ENCODE peak calls at places on chromosomes 5 and 9, in seven cellular contexts. J, Y, O, N, L, S and U are unnamed samples. For H3K4me1, the result is how much of the 10 kb centered on the place peaks cover.

GRCh38 chr5:126970517-126971017 is 59.8 kb downstream of the MARCHF3 start:
- DNase-seq in N (no peak), Y (no peak), J (no peak), O (no peak), L (no peak), S (no peak), U (no peak)

GRCh38 chr9:128636024-128636390 is 20.6 kb downstream of the DYNC2I2 start:
- DNase-seq in Y (peak), S (no peak), O (peak), J (peak), N (peak), L (peak), U (peak)

GRCh38 chr5:129771058-129771838 is 23.4 kb downstream of the MINAR2 start:
- DNase-seq in N (no peak), Y (peak), S (no peak), O (no peak), J (peak), L (peak), U (peak)

GRCh38 chr5:126846344-126846743 is 69.4 kb downstream of the LMNB1 start:
- DNase-seq in J (no peak), Y (no peak), N (no peak), S (no peak), L (no peak), O (no peak), U (no peak)

GRCh38 chr5:4447657-4448056 is 692.5 kb upstream of the ADAMTS16 start:
- DNase-seq in N (no peak), S (no peak), Y (no peak), J (no peak), O (no peak), L (no peak), U (no peak)

GRCh38 chr9:70579686-70580085 is 165.2 kb upstream of the KLF9 start:
- DNase-seq in O (no peak), L (no peak), Y (no peak), J (no peak), N (no peak), S (no peak), U (no peak)

GRCh38 chr5:80181618-80182211 is 74.1 kb downstream of the SERINC5 start:
- DNase-seq in O (no peak), L (peak), J (peak), N (peak), S (no peak), Y (no peak), U (peak)

GRCh38 chr5:102959055-102959454 is 160.9 kb downstream of the GIN1 start:
- DNase-seq in N (no peak), J (no peak), Y (peak), S (no peak), L (no peak), O (no peak), U (no peak)

GRCh38 chr5:173963107-173963506 is 25.9 kb upstream of the C5orf47 start:
- DNase-seq in N (no peak), J (no peak), L (no peak), S (no peak), O (no peak), Y (peak), U (no peak)

GRCh38 chr9:35935755-35936509 is 22.0 kb downstream of the OR2S2 start:
- DNase-seq in J (no peak), N (no peak), O (no peak), L (no peak), S (no peak), Y (peak), U (no peak)

GRCh38 chr5:154189256-154189818 is 1.2 kb upstream of the GALNT10 start:
- DNase-seq in L (no peak), Y (no peak), O (peak), J (peak), S (no peak), N (peak), U (no peak)

GRCh38 chr5:103249068-103249467 is 9.5 kb upstream of the MACIR start:
- DNase-seq in J (no peak), O (no peak), L (no peak), N (no peak), Y (no peak), S (no peak), U (no peak)

GRCh38 chr5:142167458-142167857 is 58.9 kb downstream of the NDFIP1 start:
- DNase-seq in S (no peak), O (no peak), J (no peak), N (no peak), L (no peak), Y (no peak), U (no peak)

GRCh38 chr5:1874348-1874747 is 8.4 kb downstream of the IRX4 start:
- DNase-seq in J (no peak), Y (no peak), L (no peak), S (no peak), N (no peak), O (no peak), U (no peak)

GRCh38 chr5:76691470-76692273 is 24.3 kb upstream of the F2R start:
- DNase-seq in J (no peak), Y (peak), O (no peak), N (no peak), S (no peak), L (peak), U (no peak)

GRCh38 chr9:33138768-33139167 is 28.4 kb downstream of the B4GALT1 start:
- DNase-seq in O (no peak), L (no peak), Y (no peak), J (no peak), S (no peak), N (no peak), U (no peak)

GRCh38 chr9:112752334-112753110 is 2.0 kb downstream of the SNX30 start:
- DNase-seq in N (no peak), J (no peak), S (no peak), O (no peak), L (no peak), Y (no peak), U (no peak)
- H3K4me1 ChIP-seq in N (under half), J (under half), S (under half), O (half or more), L (under half), Y (half or more), U (under half)

GRCh38 chr5:100834519-100834918 is 68.6 kb downstream of the ST8SIA4 start:
- DNase-seq in J (no peak), N (no peak), O (no peak), S (no peak), L (no peak), Y (no peak), U (no peak)

GRCh38 chr5:100828756-100829342 is 74.2 kb downstream of the ST8SIA4 start:
- DNase-seq in O (no peak), L (no peak), N (no peak), J (no peak), Y (no peak), S (no peak), U (no peak)

GRCh38 chr5:100828071-100828689 is 74.9 kb downstream of the ST8SIA4 start:
- DNase-seq in L (no peak), S (no peak), N (no peak), J (no peak), Y (no peak), O (no peak), U (no peak)

GRCh38 chr5:100827481-100827889 is 75.6 kb downstream of the ST8SIA4 start:
- DNase-seq in L (peak), N (no peak), O (no peak), Y (no peak), S (no peak), J (peak), U (no peak)

DNA sequence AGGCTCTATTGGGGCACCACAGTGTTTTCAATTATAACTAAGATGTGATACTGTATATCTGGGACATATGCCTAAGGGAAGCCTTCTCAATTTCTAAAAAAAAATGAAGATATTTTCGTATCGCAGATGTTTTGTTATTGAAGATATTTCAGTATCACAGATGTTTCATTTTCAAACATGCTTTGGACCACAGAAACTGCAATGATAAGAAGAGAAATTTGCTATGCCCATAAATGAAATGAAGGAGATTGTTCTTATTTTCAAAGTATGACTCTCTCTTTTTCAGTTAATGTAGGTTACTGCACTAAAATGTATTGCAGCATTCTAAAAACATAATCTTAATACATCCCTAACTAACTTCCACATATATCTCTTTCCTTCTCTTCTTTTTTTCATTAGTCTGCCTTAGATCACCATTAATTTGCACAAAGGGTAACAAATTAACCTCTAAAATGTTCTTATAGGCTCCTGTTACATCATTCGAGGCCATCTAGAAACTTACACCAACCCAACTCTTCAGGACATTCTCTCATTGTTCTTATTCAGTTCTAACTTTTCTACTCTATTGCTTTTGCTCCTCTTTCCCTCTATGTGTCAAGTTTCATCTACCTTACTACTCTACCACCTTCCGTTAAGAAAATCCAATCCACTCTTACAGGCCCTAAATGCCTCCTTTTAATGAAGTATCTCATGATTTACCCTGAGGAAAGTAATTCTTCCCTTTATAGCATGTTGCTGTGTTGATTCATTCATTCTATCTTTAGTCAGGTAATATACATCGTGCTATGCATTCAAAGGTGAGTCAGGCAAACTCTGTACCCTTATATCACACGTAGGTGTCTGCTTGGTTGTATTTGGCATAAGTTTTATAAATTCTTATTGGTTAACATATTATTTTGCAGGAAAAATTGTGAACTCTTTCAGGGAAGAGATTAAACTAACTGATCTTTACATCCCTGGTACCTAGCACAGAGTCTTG is 70.5 kb downstream of the ST8SIA4 start:
- DNase-seq in O (no peak), S (no peak), Y (no peak), N (no peak), J (no peak), L (no peak), U (no peak)
- H3K4me1 ChIP-seq in O (under half), S (under half), Y (under half), N (under half), J (under half), L (under half), U (under half)

GRCh38 chr5:124370601-124371000 is 375.8 kb downstream of the ZNF608 start:
- DNase-seq in O (no peak), S (no peak), N (no peak), Y (no peak), J (no peak), L (no peak), U (no peak)
- H3K4me1 ChIP-seq in O (under half), S (under half), N (under half), Y (under half), J (under half), L (under half), U (under half)

GRCh38 chr9:91486699-91487497 is 63.3 kb upstream of the NFIL3 start:
- DNase-seq in N (no peak), O (no peak), L (no peak), J (no peak), S (no peak), Y (peak), U (no peak)

GRCh38 chr9:91485006-91485405 is 61.4 kb upstream of the NFIL3 start:
- DNase-seq in J (no peak), S (no peak), L (no peak), O (no peak), N (no peak), Y (no peak), U (no peak)

GRCh38 chr9:91491624-91492023 is 68.0 kb upstream of the NFIL3 start:
- DNase-seq in J (no peak), Y (no peak), L (no peak), O (no peak), N (no peak), S (no peak), U (no peak)

GRCh38 chr9:91492237-91492636 is 68.6 kb upstream of the NFIL3 start:
- DNase-seq in Y (no peak), O (no peak), S (no peak), L (no peak), J (no peak), N (no peak), U (no peak)

GRCh38 chr9:91489391-91489899 is 65.8 kb upstream of the NFIL3 start:
- DNase-seq in Y (no peak), J (no peak), S (no peak), N (no peak), O (no peak), L (no peak), U (no peak)
- H3K4me1 ChIP-seq in Y (under half), J (under half), S (under half), N (under half), O (under half), L (under half), U (under half)

GRCh38 chr9:71743217-71743705 is 25.1 kb downstream of the CEMIP2 start:
- DNase-seq in Y (peak), L (no peak), O (no peak), J (no peak), S (no peak), N (no peak), U (no peak)

GRCh38 chr9:71744754-71745521 is 23.4 kb downstream of the CEMIP2 start:
- DNase-seq in L (no peak), S (no peak), O (no peak), Y (no peak), N (no peak), J (no peak), U (no peak)

GRCh38 chr9:71741841-71742648 is 26.3 kb downstream of the CEMIP2 start:
- DNase-seq in O (no peak), J (peak), S (no peak), N (no peak), Y (peak), L (peak), U (peak)

GRCh38 chr9:71742703-71743102 is 25.6 kb downstream of the CEMIP2 start:
- DNase-seq in Y (no peak), N (no peak), S (no peak), J (no peak), O (no peak), L (no peak), U (no peak)

GRCh38 chr9:71743884-71744283 is 24.4 kb downstream of the CEMIP2 start:
- DNase-seq in L (no peak), Y (no peak), O (no peak), S (no peak), J (no peak), N (no peak), U (no peak)
- H3K4me1 ChIP-seq in L (under half), Y (under half), O (under half), S (under half), J (under half), N (under half), U (under half)

DNA sequence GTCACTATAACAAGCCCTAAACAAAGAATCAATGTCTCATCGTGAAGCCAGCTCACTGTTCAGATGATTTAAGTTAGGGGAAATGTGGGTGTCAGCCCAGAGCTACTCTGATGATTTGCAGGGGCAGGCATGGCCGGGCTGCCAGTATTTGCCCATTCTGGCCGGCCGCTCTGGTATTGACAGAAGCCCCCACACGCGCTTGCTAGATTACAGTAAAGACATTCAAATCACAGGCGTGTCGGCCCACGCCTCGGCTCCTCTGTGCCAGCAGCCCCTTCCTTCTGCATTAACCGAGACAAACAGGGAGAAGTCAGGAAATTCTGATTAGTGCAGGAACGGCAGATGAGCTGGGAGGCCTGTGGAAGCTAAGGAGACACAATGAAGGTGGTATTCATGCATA is 113.2 kb downstream of the CRB2 start:
- DNase-seq in N (no peak), O (no peak), S (no peak), J (no peak), Y (no peak), L (no peak), U (no peak)
- H3K4me1 ChIP-seq in N (under half), O (under half), S (under half), J (under half), Y (under half), L (under half), U (under half)

GRCh38 chr5:14212838-14213237 is 69.7 kb downstream of the TRIO start:
- DNase-seq in L (peak), Y (no peak), S (no peak), N (no peak), J (peak), O (no peak), U (no peak)

GRCh38 chr5:14209222-14209822 is 66.2 kb downstream of the TRIO start:
- DNase-seq in L (no peak), J (no peak), O (no peak), N (no peak), S (no peak), Y (no peak), U (no peak)

GRCh38 chr5:14211818-14212799 is 69.0 kb downstream of the TRIO start:
- DNase-seq in J (peak), Y (no peak), O (no peak), N (no peak), S (no peak), L (peak), U (no peak)

GRCh38 chr5:14209836-14210235 is 66.7 kb downstream of the TRIO start:
- DNase-seq in L (no peak), J (no peak), O (no peak), N (no peak), S (no peak), Y (no peak), U (no peak)

DNA sequence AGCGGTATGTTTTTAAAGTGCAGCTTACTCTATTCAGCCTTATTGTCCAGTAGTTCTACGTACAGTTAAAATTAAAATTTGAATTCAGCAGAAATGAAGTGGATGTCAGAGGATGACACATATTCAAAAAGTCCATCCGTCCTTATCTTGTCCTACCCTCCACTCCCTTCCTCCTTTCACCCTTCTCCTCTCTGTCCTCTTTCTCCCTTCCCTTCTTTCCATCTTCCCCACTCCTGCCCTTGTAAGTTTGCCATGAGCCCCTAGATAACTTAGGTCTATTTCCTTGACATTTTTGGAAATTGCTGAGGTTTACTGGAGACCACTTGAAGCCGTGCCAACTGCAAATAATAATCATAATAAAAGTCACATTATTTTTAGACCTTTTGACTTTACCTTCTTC is 67.6 kb downstream of the TRIO start:
- DNase-seq in J (no peak), S (no peak), L (no peak), N (no peak), O (no peak), Y (no peak), U (no peak)
- H3K4me1 ChIP-seq in J (under half), S (under half), L (half or more), N (half or more), O (half or more), Y (half or more), U (under half)

GRCh38 chr5:177141496-177141895 is 7.9 kb downstream of the NSD1 start:
- DNase-seq in L (no peak), Y (no peak), S (no peak), N (no peak), O (peak), J (no peak), U (no peak)
- H3K4me1 ChIP-seq in L (under half), Y (under half), S (under half), N (under half), O (half or more), J (under half), U (under half)

GRCh38 chr5:68220260-68220659 is 4.7 kb downstream of the PIK3R1 start:
- DNase-seq in S (no peak), O (no peak), L (no peak), J (no peak), N (no peak), Y (no peak), U (no peak)

GRCh38 chr5:68222310-68222709 is 6.8 kb downstream of the PIK3R1 start:
- DNase-seq in J (peak), N (no peak), Y (no peak), L (peak), S (no peak), O (no peak), U (peak)

GRCh38 chr5:68222824-68223354 is 7.3 kb downstream of the PIK3R1 start:
- DNase-seq in S (no peak), Y (no peak), J (no peak), O (no peak), N (no peak), L (no peak), U (no peak)

GRCh38 chr5:68220914-68221313 is 5.4 kb downstream of the PIK3R1 start:
- DNase-seq in O (no peak), L (no peak), J (no peak), Y (no peak), S (no peak), N (no peak), U (no peak)

DNA sequence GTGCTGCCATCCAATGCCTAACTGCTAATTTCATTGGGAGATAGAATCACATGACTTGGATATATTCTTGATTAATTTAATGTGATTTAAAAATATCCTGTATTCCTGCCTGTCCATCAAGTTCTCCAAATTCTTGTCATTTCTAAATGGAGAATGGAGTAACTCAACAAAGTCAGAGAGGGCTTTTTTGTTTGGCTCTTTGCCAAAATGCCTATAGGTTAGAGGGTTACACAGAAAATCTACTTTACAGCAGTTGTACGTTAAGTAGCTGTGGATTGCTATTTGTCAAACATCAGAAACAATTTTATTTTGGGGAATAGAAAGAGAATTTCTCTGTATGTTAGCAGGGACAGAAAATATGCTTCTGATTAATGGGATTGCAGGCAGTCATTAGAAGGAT is 5.9 kb downstream of the PIK3R1 start:
- DNase-seq in L (no peak), O (no peak), Y (no peak), S (no peak), N (no peak), J (no peak), U (no peak)
- H3K4me1 ChIP-seq in L (under half), O (half or more), Y (under half), S (under half), N (half or more), J (under half), U (under half)

DNA sequence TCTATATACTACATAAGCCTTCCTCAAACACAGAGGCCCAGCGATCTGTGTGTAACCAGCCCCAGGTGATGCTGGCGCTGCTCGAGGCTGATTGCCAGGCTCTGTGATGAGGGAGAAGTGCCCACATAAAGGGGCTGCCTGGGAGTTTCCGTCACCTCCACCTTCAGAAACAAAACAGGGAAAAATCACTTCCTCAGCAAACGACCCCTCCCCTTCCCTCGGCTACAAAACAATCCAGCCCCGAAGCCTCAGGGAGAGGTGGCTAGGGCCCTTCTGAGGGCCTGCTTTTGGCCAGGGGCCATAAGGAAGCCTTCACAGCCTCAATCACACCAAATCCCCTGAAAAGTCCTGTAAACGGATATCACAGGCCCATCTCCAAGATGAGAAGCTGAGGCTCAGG is 51.1 kb downstream of the DAP start:
- DNase-seq in J (no peak), O (no peak), L (no peak), Y (no peak), N (no peak), S (no peak), U (no peak)
- H3K4me1 ChIP-seq in J (under half), O (under half), L (under half), Y (under half), N (under half), S (under half), U (under half)